ENCODE peak calls at places on chromosomes 13 and 19, in six cellular contexts. M is HCT116, E is PC-3, W is hepatocyte, N is GM23248, R is MM.1S. U is an unnamed sample.

GRCh38 chr19:42122691-42123607 is 9.3 kb downstream of the POU2F2 start:
- DNase-seq in M (no peak), E (no peak), W (no peak), N (no peak), R (no peak), U (no peak)

GRCh38 chr19:41376998-41377365 is 649 bp downstream of the TMEM91 start:
- DNase-seq in M (no peak), E (no peak), W (no peak), N (peak; percentile 29), R (no peak), U (no peak)

GRCh38 chr19:40756502-40757110 is 5.6 kb downstream of the SNRPA start:
- DNase-seq in M (no peak), E (peak; percentile 51), W (no peak), N (no peak), R (no peak), U (no peak)

GRCh38 chr13:26017196-26017921 is 34.5 kb downstream of the SHISA2 start:
- DNase-seq in M (no peak), E (no peak), W (no peak), N (peak; percentile 19), R (no peak), U (no peak)

GRCh38 chr13:26658972-26659371 is 101.5 kb downstream of the WASF3 start:
- DNase-seq in M (no peak), E (no peak), W (no peak), N (no peak), R (no peak), U (no peak)

GRCh38 chr19:35232912-35233311 is 4.4 kb upstream of the FAM187B start:
- DNase-seq in M (no peak), E (no peak), W (no peak), N (no peak), R (no peak), U (no peak)

GRCh38 chr13:97113231-97114001 is 108.7 kb upstream of the MBNL2 start:
- DNase-seq in M (no peak), E (no peak), W (peak; percentile 63), N (no peak), R (no peak), U (no peak)

GRCh38 chr19:50793558-50794065 is 3.4 kb downstream of the ACP4 start:
- DNase-seq in M (no peak), E (peak; percentile 27), W (no peak), N (no peak), R (no peak), U (no peak)

GRCh38 chr13:49993666-49994065 is 3.2 kb upstream of the TRIM13 start:
- DNase-seq in M (no peak), E (no peak), W (no peak), N (no peak), R (no peak), U (no peak)

GRCh38 chr19:42208612-42209011 is 8.9 kb downstream of the DEDD2 start:
- DNase-seq in M (no peak), E (no peak), W (no peak), N (no peak), R (no peak), U (no peak)

GRCh38 chr13:27455331-27455855 is 5.0 kb upstream of the MTIF3 start:
- DNase-seq in M (no peak), E (no peak), W (no peak), N (peak; percentile 16), R (peak; percentile 40), U (no peak)

GRCh38 chr13:39910833-39911232 is 255.4 kb downstream of the COG6 start:
- DNase-seq in M (no peak), E (no peak), W (no peak), N (no peak), R (no peak), U (no peak)

GRCh38 chr19:44644391-44645016 is 794 bp downstream of the PVR start:
- DNase-seq in M (no peak), E (peak; percentile 44), W (peak; percentile 70), N (peak; percentile 67), R (no peak), U (peak; percentile 48)

GRCh38 chr13:109737606-109738005 is 48.8 kb downstream of the IRS2 start:
- DNase-seq in M (no peak), E (no peak), W (no peak), N (peak; percentile 91), R (no peak), U (peak; percentile 6)

GRCh38 chr13:30577381-30577780 is 40.3 kb upstream of the USPL1 start:
- DNase-seq in M (peak; percentile 57), E (peak; percentile 90), W (peak; percentile 8), N (peak; percentile 97), R (peak; percentile 87), U (peak; percentile 64)

GRCh38 chr19:33177417-33177976 is 16.6 kb upstream of the LRP3 start:
- DNase-seq in M (no peak), E (peak; percentile 39), W (peak; percentile 86), N (peak; percentile 90), R (no peak), U (peak; percentile 45)

GRCh38 chr13:45331981-45332830 is 8.8 kb downstream of the TPT1 start:
- DNase-seq in M (peak; percentile 85), E (peak; percentile 76), W (no peak), N (peak; percentile 98), R (no peak), U (peak; percentile 49)

GRCh38 chr13:45215392-45216077 is 14.7 kb upstream of the KCTD4 start:
- DNase-seq in M (no peak), E (no peak), W (no peak), N (no peak), R (no peak), U (no peak)

GRCh38 chr13:100130092-100130491 is 41.2 kb downstream of the PCCA start:
- DNase-seq in M (no peak), E (peak; percentile 7), W (no peak), N (peak; percentile 60), R (no peak), U (no peak)

GRCh38 chr19:3556978-3557460 is 367 bp downstream of the MFSD12 start:
- DNase-seq in M (no peak), E (peak; percentile 45), W (peak; percentile 80), N (peak; percentile 72), R (peak; percentile 61), U (peak; percentile 47)

GRCh38 chr13:23965346-23965745 is 68.0 kb upstream of the C1QTNF9B start:
- DNase-seq in M (no peak), E (no peak), W (no peak), N (no peak), R (no peak), U (no peak)

GRCh38 chr19:16266586-16266942 is 58.1 kb upstream of the KLF2 start:
- DNase-seq in M (no peak), E (no peak), W (no peak), N (no peak), R (no peak), U (no peak)

GRCh38 chr13:85798999-85799646 is at the start of gene SLITRK6:
- DNase-seq in M (peak; percentile 15), E (peak; percentile 93), W (peak; percentile 75), N (peak; percentile 5), R (no peak), U (peak; percentile 50)

GRCh38 chr19:28334419-28334818 is 878.5 kb downstream of the UQCRFS1 start:
- DNase-seq in M (no peak), E (no peak), W (no peak), N (no peak), R (no peak), U (no peak)

GRCh38 chr19:48963371-48964204 is 1.5 kb upstream of the FTL start:
- DNase-seq in M (no peak), E (peak; percentile 43), W (peak; percentile 91), N (peak; percentile 85), R (peak; percentile 43), U (peak; percentile 69)

DNA sequence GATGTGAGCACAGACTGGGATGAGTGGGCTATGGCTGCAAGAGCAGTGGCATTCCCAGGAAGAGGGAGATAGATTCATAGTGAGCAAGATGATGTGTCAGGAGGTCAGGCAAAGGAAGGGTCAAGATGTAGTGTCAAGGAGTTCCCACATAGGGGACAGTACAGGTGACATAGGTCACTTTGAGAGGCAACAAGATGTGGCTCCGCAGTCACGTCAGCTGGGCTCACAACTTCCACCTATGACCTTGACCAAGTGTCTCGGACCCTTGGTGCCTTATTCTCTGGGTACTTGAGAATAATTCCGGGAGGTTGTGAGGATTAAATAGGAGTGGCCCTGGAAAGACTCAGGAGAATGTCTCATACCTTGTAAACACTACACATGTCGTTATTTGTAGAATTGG is 10.5 kb downstream of the ZNF317 start:
- DNase-seq in M (no peak), E (no peak), W (no peak), N (no peak), R (no peak), U (no peak)
- H3K9me3 ChIP-seq in M (peaks cover 44% of the 10 kb centered on the region), E (peaks cover 67% of the 10 kb centered on the region), W (peaks cover 24% of the 10 kb centered on the region), N (no peaks in the 10 kb centered on the region), R (no peaks in the 10 kb centered on the region), U (peaks cover 67% of the 10 kb centered on the region)

GRCh38 chr19:43640424-43640757 is 741 bp upstream of the CADM4 start:
- DNase-seq in M (no peak), E (no peak), W (no peak), N (no peak), R (no peak), U (no peak)
- TF ChIP-seq EZH2 in M (no peak), E (no peak), W (no peak), N (peak; percentile 67), R (no peak), U (no peak)

GRCh38 chr19:31413353-31413752 is 64.1 kb upstream of the TSHZ3 start:
- DNase-seq in M (no peak), E (no peak), W (no peak), N (no peak), R (no peak), U (no peak)

GRCh38 chr19:31402931-31403330 is 53.7 kb upstream of the TSHZ3 start:
- DNase-seq in M (no peak), E (no peak), W (no peak), N (peak; percentile 46), R (no peak), U (no peak)

GRCh38 chr19:31406106-31406505 is 56.9 kb upstream of the TSHZ3 start:
- DNase-seq in M (no peak), E (no peak), W (no peak), N (no peak), R (no peak), U (no peak)

DNA sequence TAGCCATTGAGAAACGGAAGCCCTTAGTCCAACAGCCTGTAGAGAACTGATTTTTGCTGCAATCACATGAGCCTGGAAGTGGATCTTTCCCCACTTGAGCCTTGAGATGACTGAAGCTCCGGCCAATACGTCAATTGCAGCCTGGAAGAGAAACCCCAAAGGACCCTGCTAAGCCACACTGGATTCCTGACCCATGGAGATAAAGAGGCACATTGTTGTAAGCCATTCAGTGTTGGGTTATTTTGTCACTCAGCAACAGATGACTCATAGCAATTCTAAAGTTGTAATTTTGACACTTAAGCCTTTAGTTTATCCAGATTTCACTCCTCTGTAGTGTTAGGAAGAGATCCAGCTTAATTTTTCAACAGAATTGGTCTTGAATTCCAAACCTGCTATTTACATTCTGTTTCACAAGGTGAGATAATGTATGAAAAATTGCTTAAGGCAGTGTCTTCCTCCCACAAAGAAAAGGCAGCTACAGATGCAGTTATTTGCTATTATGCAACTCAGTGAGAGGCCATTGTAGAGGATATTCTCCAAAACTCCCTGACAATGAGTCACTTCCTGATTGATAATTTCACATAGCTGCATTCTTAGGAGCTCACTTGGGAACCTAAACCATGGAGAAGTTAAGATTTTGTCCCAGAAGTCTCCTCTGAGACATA is 59.4 kb upstream of the TSHZ3 start:
- DNase-seq in M (no peak), E (peak; percentile 36), W (peak; percentile 38), N (peak; percentile 90), R (no peak), U (no peak)
- H3K9me2 ChIP-seq in M (no peaks in the 10 kb centered on the region), E (no peaks in the 10 kb centered on the region), W (no peaks in the 10 kb centered on the region), N (no peaks in the 10 kb centered on the region), R (no peaks in the 10 kb centered on the region), U (no peaks in the 10 kb centered on the region)

GRCh38 chr19:22733691-22734090 is 50.3 kb downstream of the ZNF99 start:
- DNase-seq in M (no peak), E (no peak), W (no peak), N (no peak), R (no peak), U (no peak)
- H3K9me3 ChIP-seq in M (peaks cover 38% of the 10 kb centered on the region), E (peaks cover 7% of the 10 kb centered on the region), W (no peaks in the 10 kb centered on the region), N (no peaks in the 10 kb centered on the region), R (no peaks in the 10 kb centered on the region), U (no peaks in the 10 kb centered on the region)